ENCODE peak calls at places on chromosomes 13 and 19, in four cellular contexts. G is K562, S is H1, K is HepG2. O is an unnamed sample.

GRCh38 chr19:33677745-33678426 is 56.1 kb downstream of the CHST8 start:
- DNase-seq in G (peak), S (no peak), K (no peak), O (no peak)

GRCh38 chr13:77894743-77895142 is 23.9 kb downstream of the EDNRB start:
- DNase-seq in K (no peak), S (no peak), G (no peak), O (no peak)

GRCh38 chr13:101149735-101150380 is 266.4 kb downstream of the NALCN start:
- DNase-seq in S (no peak), K (no peak), G (peak), O (peak)

GRCh38 chr13:49629947-49630346 is 1.6 kb downstream of the ARL11 start:
- DNase-seq in K (no peak), G (no peak), S (no peak), O (no peak)

GRCh38 chr19:5971714-5972354 is 6.1 kb downstream of the RANBP3 start:
- DNase-seq in S (no peak), K (no peak), G (no peak), O (no peak)

GRCh38 chr19:8045872-8046568 is 6.5 kb upstream of the CCL25 start:
- DNase-seq in S (no peak), K (no peak), G (peak), O (no peak)

GRCh38 chr19:19774354-19775033 is 41.6 kb upstream of the ZNF14 start:
- DNase-seq in G (no peak), S (no peak), K (no peak), O (no peak)

GRCh38 chr13:24746618-24747247 is 17.2 kb upstream of the RNF17 start:
- DNase-seq in K (no peak), S (no peak), G (no peak), O (peak)

GRCh38 chr19:16969127-16969526 is 57.5 kb downstream of the CPAMD8 start:
- DNase-seq in K (peak), G (peak), S (no peak), O (no peak)

GRCh38 chr19:32708457-32708856 is 11.1 kb upstream of the TDRD12 start:
- DNase-seq in K (no peak), S (no peak), G (no peak), O (no peak)

GRCh38 chr19:12733369-12733896 is 1.1 kb downstream of the TRIR start:
- DNase-seq in S (no peak), G (peak), K (peak), O (peak)

GRCh38 chr19:16338470-16339360 is 14.1 kb downstream of the KLF2 start:
- DNase-seq in G (no peak), S (no peak), K (peak), O (peak)

GRCh38 chr13:36057041-36057440 is 74.1 kb downstream of the DCLK1 start:
- DNase-seq in K (no peak), S (no peak), G (peak), O (no peak)

GRCh38 chr19:14479985-14480694 is 5.0 kb upstream of the PTGER1 start:
- DNase-seq in K (no peak), S (no peak), G (peak), O (peak)

GRCh38 chr19:7292950-7293794 is 1.0 kb downstream of the INSR start:
- DNase-seq in S (no peak), K (peak), G (no peak), O (no peak)

GRCh38 chr19:676343-677105 is at the start of gene FSTL3:
- DNase-seq in S (no peak), K (no peak), G (no peak), O (peak)

GRCh38 chr13:79075703-79076102 is 330.4 kb downstream of the RBM26 start:
- DNase-seq in K (no peak), G (no peak), S (no peak), O (no peak)

GRCh38 chr13:94550030-94550738 is 45.8 kb downstream of the TGDS start:
- DNase-seq in S (no peak), K (peak), G (peak), O (peak)

GRCh38 chr19:48372904-48373303 is 8.7 kb downstream of the SYNGR4 start:
- DNase-seq in K (no peak), S (no peak), G (no peak), O (no peak)

GRCh38 chr19:42091300-42092266 is 15.6 kb downstream of the ZNF574 start:
- DNase-seq in K (no peak), G (peak), S (no peak), O (peak)

GRCh38 chr13:65856464-65856863 is 1373.7 kb downstream of the PCDH9 start:
- DNase-seq in G (no peak), S (no peak), K (no peak), O (no peak)
- TF ChIP-seq MAFK in G (no peak), S (no peak), K (no peak), O (no peak)

GRCh38 chr19:10224337-10224736 is 6.8 kb downstream of the S1PR2 start:
- DNase-seq in G (no peak), K (no peak), S (no peak), O (no peak)

GRCh38 chr19:10228393-10228792 is 2.7 kb downstream of the S1PR2 start:
- DNase-seq in S (no peak), K (no peak), G (no peak), O (no peak)

GRCh38 chr19:10226021-10226375 is 5.1 kb downstream of the S1PR2 start:
- DNase-seq in G (no peak), S (no peak), K (no peak), O (no peak)

GRCh38 chr19:10227215-10227971 is 3.7 kb downstream of the S1PR2 start:
- DNase-seq in S (no peak), K (no peak), G (no peak), O (no peak)

GRCh38 chr19:10226376-10227214 is 4.5 kb downstream of the S1PR2 start:
- DNase-seq in K (no peak), S (no peak), G (no peak), O (no peak)
- TF ChIP-seq CHD2 in K (no peak), S (no peak), G (no peak), O (no peak)

GRCh38 chr19:9937001-9937411 is 691 bp upstream of the OLFM2 start:
- DNase-seq in G (no peak), K (no peak), S (no peak), O (no peak)

GRCh38 chr19:9939301-9939913 is 3.1 kb upstream of the OLFM2 start:
- DNase-seq in S (no peak), G (no peak), K (no peak), O (no peak)

GRCh38 chr19:9934132-9934950 is 2.0 kb downstream of the OLFM2 start:
- DNase-seq in G (peak), K (peak), S (peak), O (peak)

GRCh38 chr19:9935409-9936062 is 779 bp downstream of the OLFM2 start:
- DNase-seq in S (no peak), G (no peak), K (no peak), O (no peak)

DNA sequence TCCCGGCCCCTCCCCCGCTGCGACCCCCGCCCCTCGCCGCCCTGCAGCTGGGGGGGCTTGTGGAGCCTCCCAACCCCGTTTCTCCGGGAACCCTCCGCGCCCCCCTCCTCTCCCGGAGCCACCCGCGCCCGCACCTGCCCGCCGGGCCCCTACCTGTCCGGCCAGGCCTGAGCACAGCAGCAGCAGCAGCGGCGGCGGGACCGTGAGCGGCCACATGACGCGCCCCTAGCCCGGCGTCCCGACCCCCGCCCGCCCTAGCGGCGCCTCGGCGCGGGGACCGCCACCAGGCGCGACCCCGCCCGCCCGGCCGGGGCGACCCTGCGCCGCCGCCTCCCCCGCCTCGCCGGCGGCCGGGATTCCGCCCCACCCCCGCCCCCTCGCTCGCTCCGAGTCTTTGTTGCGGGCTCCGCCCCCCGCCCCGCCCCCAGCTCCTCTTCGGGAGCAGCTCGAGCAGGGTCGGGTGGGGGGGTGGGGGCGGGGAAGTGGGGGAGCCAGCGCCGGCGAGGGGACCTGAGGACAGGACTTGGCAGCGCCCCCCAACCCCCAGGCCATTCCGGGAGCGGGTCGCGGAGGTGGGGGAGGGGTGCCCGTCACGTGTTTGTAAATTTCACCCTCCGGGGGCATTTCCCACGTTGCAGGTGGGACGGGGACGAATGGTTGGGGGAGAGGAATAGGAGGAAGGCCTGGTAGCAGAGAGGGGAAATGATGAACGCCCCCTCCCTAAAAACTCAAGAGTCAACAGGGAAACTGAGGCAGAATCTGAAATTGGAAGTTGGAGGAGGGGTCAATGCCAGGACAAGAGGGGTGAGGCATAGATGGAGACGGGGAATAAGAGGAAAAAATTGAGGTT is at the start of gene OLFM2:
- DNase-seq in G (peak), S (no peak), K (no peak), O (no peak)
- TF ChIP-seq MAFK in G (no peak), S (no peak), K (no peak), O (no peak)

GRCh38 chr19:41064974-41065569 is 23.2 kb upstream of the CYP2A13 start:
- DNase-seq in G (peak), S (peak), K (no peak), O (peak)
- TF ChIP-seq CHD2 in G (no peak), S (peak), K (no peak), O (no peak)

O was measured in A549.